ENCODE peak calls at places on chromosomes 13 and 19, in eight cellular contexts. B, Q, M, O, U, J, H and S are unnamed samples.

GRCh38 chr13:112720251-112720650 is 30.4 kb downstream of the ATP11A start:
- DNase-seq in B (no peak), Q (no peak), M (no peak), O (no peak), U (no peak), J (no peak), H (no peak), S (no peak)

GRCh38 chr13:95707035-95707434 is 30.1 kb downstream of the DNAJC3 start:
- DNase-seq in B (no peak), Q (no peak), M (no peak), O (no peak), U (no peak), J (no peak), H (no peak), S (no peak)

GRCh38 chr19:45881082-45881908 is 4.6 kb downstream of the IRF2BP1 start:
- DNase-seq in B (no peak), Q (no peak), M (no peak), O (no peak), U (no peak), J (peak), H (no peak), S (no peak)

GRCh38 chr13:102721800-102722231 is 27.0 kb upstream of the METTL21C start:
- DNase-seq in B (peak), Q (no peak), M (no peak), O (no peak), U (no peak), J (no peak), H (no peak), S (no peak)

GRCh38 chr13:47133024-47133445 is 236.2 kb upstream of the HTR2A start:
- DNase-seq in B (no peak), Q (no peak), M (no peak), O (no peak), U (no peak), J (no peak), H (no peak), S (no peak)

GRCh38 chr13:77176350-77176749 is 149.4 kb upstream of the FBXL3 start:
- DNase-seq in B (peak), Q (no peak), M (no peak), O (no peak), U (no peak), J (no peak), H (no peak), S (no peak)

GRCh38 chr13:36774895-36775294 is 44.1 kb upstream of the RFXAP start:
- DNase-seq in B (no peak), Q (no peak), M (no peak), O (no peak), U (no peak), J (no peak), H (no peak), S (no peak)

GRCh38 chr19:2114821-2115220 is 18.1 kb downstream of the IZUMO4 start:
- DNase-seq in B (no peak), Q (no peak), M (no peak), O (no peak), U (no peak), J (no peak), H (no peak), S (no peak)

GRCh38 chr13:27022571-27023311 is 148.9 kb downstream of the USP12 start:
- DNase-seq in B (peak), Q (no peak), M (no peak), O (no peak), U (no peak), J (no peak), H (no peak), S (no peak)

DNA sequence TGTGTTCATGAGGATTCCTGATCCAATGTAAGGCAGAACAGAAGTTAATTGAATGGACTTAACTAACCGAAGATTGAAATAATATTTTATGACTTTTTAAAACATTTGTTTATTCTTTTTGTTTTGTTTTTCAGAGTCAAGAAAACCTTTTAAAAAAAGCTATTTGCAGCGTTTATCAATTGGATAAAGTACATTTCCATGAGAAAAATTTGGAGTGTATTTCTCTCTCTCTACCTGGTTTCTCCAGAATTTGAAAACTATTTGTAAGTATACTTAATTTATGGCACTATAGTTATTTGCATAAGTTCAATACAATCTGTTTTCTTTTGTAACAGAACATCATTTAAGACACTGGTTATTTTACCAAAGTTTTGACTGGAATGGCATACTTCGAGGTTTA is 208.0 kb upstream of the UBL3 start:
- DNase-seq in B (peak), Q (no peak), M (no peak), O (no peak), U (peak), J (no peak), H (no peak), S (no peak)
- H3K4me3 ChIP-seq in B (no peak), Q (no peak), M (no peak), O (no peak), U (no peak), J (no peak), H (no peak), S (no peak)

GRCh38 chr13:100059827-100060226 is 29.1 kb upstream of the PCCA start:
- DNase-seq in B (no peak), Q (no peak), M (no peak), O (no peak), U (no peak), J (no peak), H (no peak), S (no peak)
- H3K4me3 ChIP-seq in B (no peak), Q (no peak), M (no peak), O (no peak), U (no peak), J (no peak), H (no peak), S (no peak)

GRCh38 chr19:43820098-43820860 is 6.8 kb upstream of the ZNF283 start:
- DNase-seq in B (peak), Q (no peak), M (no peak), O (no peak), U (no peak), J (peak), H (peak), S (no peak)
- H3K4me3 ChIP-seq in B (peak), Q (peak), M (peak), O (peak), U (no peak), J (peak), H (peak), S (no peak)

GRCh38 chr19:38394488-38394887 is 6.0 kb downstream of the SPRED3 start:
- DNase-seq in B (peak), Q (peak), M (no peak), O (no peak), U (peak), J (peak), H (no peak), S (no peak)
- H3K4me3 ChIP-seq in B (no peak), Q (peak), M (peak), O (no peak), U (no peak), J (no peak), H (no peak), S (no peak)

GRCh38 chr19:35168261-35168660 is 13.7 kb downstream of the FXYD5 start:
- DNase-seq in B (no peak), Q (no peak), M (no peak), O (no peak), U (no peak), J (no peak), H (no peak), S (no peak)

GRCh38 chr19:35165200-35166058 is 10.9 kb downstream of the FXYD5 start:
- DNase-seq in B (no peak), Q (no peak), M (no peak), O (no peak), U (no peak), J (no peak), H (no peak), S (no peak)

GRCh38 chr19:35164418-35164817 is 9.9 kb downstream of the FXYD5 start:
- DNase-seq in B (no peak), Q (no peak), M (no peak), O (no peak), U (no peak), J (no peak), H (no peak), S (no peak)

GRCh38 chr19:35167251-35168119 is 12.9 kb downstream of the FXYD5 start:
- DNase-seq in B (no peak), Q (no peak), M (no peak), O (no peak), U (no peak), J (no peak), H (no peak), S (no peak)

GRCh38 chr19:35166100-35167063 is 11.8 kb downstream of the FXYD5 start:
- DNase-seq in B (no peak), Q (no peak), M (no peak), O (no peak), U (no peak), J (no peak), H (no peak), S (no peak)
- H3K4me3 ChIP-seq in B (no peak), Q (no peak), M (no peak), O (no peak), U (no peak), J (no peak), H (no peak), S (no peak)